ENCODE peak calls at places on chromosomes 7 and 10, in five cellular contexts. One of them, this sample, is unnamed. For H3K27me3, the result is how much of the 10 kb centered on the place peaks cover.

GRCh38 chr7:35261476-35262285 is 7.8 kb upstream of the TBX20 start:
- DNase-seq in left ventricle myocardium inferior: peak
- DNase-seq in transverse colon: no peak
- DNase-seq in Panc1: no peak
- DNase-seq in CD4-positive, alpha-beta memory T cell: no peak
- DNase-seq in this sample: no peak

GRCh38 chr7:152902870-152903860 is 143.6 kb downstream of the ACTR3B start:
- DNase-seq in Panc1: no peak
- DNase-seq in transverse colon: no peak
- DNase-seq in CD4-positive, alpha-beta memory T cell: no peak
- DNase-seq in left ventricle myocardium inferior: no peak
- DNase-seq in this sample: no peak

GRCh38 chr10:113273877-113274829 is 278.7 kb upstream of the HABP2 start:
- DNase-seq in left ventricle myocardium inferior: peak
- DNase-seq in CD4-positive, alpha-beta memory T cell: no peak
- DNase-seq in transverse colon: no peak
- DNase-seq in Panc1: no peak
- DNase-seq in this sample: no peak

GRCh38 chr10:106189254-106189653 is 975.3 kb downstream of the SORCS1 start:
- DNase-seq in left ventricle myocardium inferior: no peak
- DNase-seq in Panc1: peak
- DNase-seq in transverse colon: no peak
- DNase-seq in CD4-positive, alpha-beta memory T cell: peak
- DNase-seq in this sample: no peak

GRCh38 chr7:120502132-120502531 is 229.2 kb downstream of the KCND2 start:
- DNase-seq in left ventricle myocardium inferior: no peak
- DNase-seq in CD4-positive, alpha-beta memory T cell: no peak
- DNase-seq in Panc1: no peak
- DNase-seq in transverse colon: no peak
- DNase-seq in this sample: no peak

GRCh38 chr7:114085592-114086490 is 167.0 kb upstream of the PPP1R3A start:
- DNase-seq in transverse colon: peak
- DNase-seq in left ventricle myocardium inferior: peak
- DNase-seq in CD4-positive, alpha-beta memory T cell: peak
- DNase-seq in Panc1: no peak
- DNase-seq in this sample: peak

GRCh38 chr10:114967071-114967470 is 29.1 kb downstream of the TRUB1 start:
- DNase-seq in transverse colon: no peak
- DNase-seq in left ventricle myocardium inferior: no peak
- DNase-seq in CD4-positive, alpha-beta memory T cell: no peak
- DNase-seq in Panc1: no peak
- DNase-seq in this sample: no peak

GRCh38 chr7:141039366-141039765 is 24.6 kb upstream of the MRPS33 start:
- DNase-seq in CD4-positive, alpha-beta memory T cell: no peak
- DNase-seq in transverse colon: no peak
- DNase-seq in left ventricle myocardium inferior: no peak
- DNase-seq in Panc1: no peak
- DNase-seq in this sample: no peak

GRCh38 chr7:37369904-37370303 is 78.8 kb downstream of the ELMO1 start:
- DNase-seq in left ventricle myocardium inferior: peak
- DNase-seq in CD4-positive, alpha-beta memory T cell: no peak
- DNase-seq in Panc1: no peak
- DNase-seq in transverse colon: peak
- DNase-seq in this sample: no peak

GRCh38 chr10:49321021-49321420 is 22.1 kb downstream of the C10orf71 start:
- DNase-seq in left ventricle myocardium inferior: no peak
- DNase-seq in transverse colon: no peak
- DNase-seq in CD4-positive, alpha-beta memory T cell: no peak
- DNase-seq in Panc1: no peak
- DNase-seq in this sample: no peak

GRCh38 chr10:112217413-112218390 is 34.1 kb upstream of the GPAM start:
- DNase-seq in transverse colon: no peak
- DNase-seq in Panc1: no peak
- DNase-seq in CD4-positive, alpha-beta memory T cell: no peak
- DNase-seq in left ventricle myocardium inferior: no peak
- DNase-seq in this sample: no peak

GRCh38 chr7:29322023-29322712 is 127.6 kb downstream of the CHN2 start:
- DNase-seq in left ventricle myocardium inferior: no peak
- DNase-seq in Panc1: no peak
- DNase-seq in CD4-positive, alpha-beta memory T cell: no peak
- DNase-seq in transverse colon: no peak
- DNase-seq in this sample: no peak

GRCh38 chr7:87564290-87564963 is 36.3 kb downstream of the ABCB1 start:
- DNase-seq in Panc1: no peak
- DNase-seq in transverse colon: peak
- DNase-seq in CD4-positive, alpha-beta memory T cell: no peak
- DNase-seq in left ventricle myocardium inferior: no peak
- DNase-seq in this sample: no peak

GRCh38 chr7:116328161-116328560 is 117.8 kb downstream of the TES start:
- DNase-seq in Panc1: no peak
- DNase-seq in CD4-positive, alpha-beta memory T cell: no peak
- DNase-seq in left ventricle myocardium inferior: no peak
- DNase-seq in transverse colon: no peak
- DNase-seq in this sample: no peak

GRCh38 chr7:80774843-80775242 is 136.4 kb downstream of the CD36 start:
- DNase-seq in CD4-positive, alpha-beta memory T cell: no peak
- DNase-seq in Panc1: no peak
- DNase-seq in left ventricle myocardium inferior: no peak
- DNase-seq in transverse colon: no peak
- DNase-seq in this sample: no peak
- H3K27ac ChIP-seq in CD4-positive, alpha-beta memory T cell: no peak
- H3K27ac ChIP-seq in Panc1: peak
- H3K27ac ChIP-seq in left ventricle myocardium inferior: peak
- H3K27ac ChIP-seq in transverse colon: peak
- H3K27ac ChIP-seq in this sample: no peak

GRCh38 chr10:26446258-26446657 is 8.1 kb downstream of the APBB1IP start:
- DNase-seq in left ventricle myocardium inferior: no peak
- DNase-seq in CD4-positive, alpha-beta memory T cell: no peak
- DNase-seq in Panc1: no peak
- DNase-seq in transverse colon: no peak
- DNase-seq in this sample: no peak
- H3K4me3 ChIP-seq in left ventricle myocardium inferior: no peak
- H3K4me3 ChIP-seq in CD4-positive, alpha-beta memory T cell: no peak
- H3K4me3 ChIP-seq in Panc1: no peak
- H3K4me3 ChIP-seq in transverse colon: no peak
- H3K4me3 ChIP-seq in this sample: no peak

GRCh38 chr7:24517166-24517565 is 56.1 kb upstream of the PALS2 start:
- DNase-seq in CD4-positive, alpha-beta memory T cell: no peak
- DNase-seq in left ventricle myocardium inferior: no peak
- DNase-seq in transverse colon: no peak
- DNase-seq in Panc1: no peak
- DNase-seq in this sample: no peak

DNA sequence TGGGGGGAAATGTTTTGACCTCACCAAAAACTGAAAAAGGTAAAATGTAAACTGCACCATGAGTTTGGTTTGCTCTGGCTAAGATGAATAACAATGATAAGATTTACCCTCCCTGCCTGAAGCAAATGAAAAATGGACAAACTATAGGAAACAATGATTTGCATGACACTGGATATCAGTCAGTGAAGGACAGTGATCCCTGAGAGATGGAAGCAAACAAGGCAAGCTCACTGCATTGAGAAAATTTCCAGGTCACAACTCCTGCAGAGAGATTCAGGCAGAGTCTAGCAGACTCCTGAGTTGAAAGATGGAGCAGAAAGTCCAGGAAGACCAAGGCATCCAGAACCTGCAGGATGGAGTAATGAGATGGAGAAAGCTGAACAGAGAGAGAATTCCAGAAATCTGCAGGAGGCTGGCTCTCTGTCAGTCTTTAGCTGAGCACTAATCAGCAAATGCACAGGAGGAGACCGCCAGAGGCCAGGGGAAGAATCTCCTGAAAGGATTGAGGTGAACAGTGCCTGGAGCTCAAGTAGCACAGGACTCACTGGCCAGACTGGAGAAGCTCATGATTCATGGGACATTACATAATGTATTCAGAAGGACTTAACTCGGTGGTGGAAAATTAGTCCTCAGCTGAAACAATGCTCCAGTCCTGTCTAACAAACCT is 51.2 kb upstream of the PALS2 start:
- DNase-seq in left ventricle myocardium inferior: no peak
- DNase-seq in CD4-positive, alpha-beta memory T cell: no peak
- DNase-seq in transverse colon: no peak
- DNase-seq in Panc1: no peak
- DNase-seq in this sample: no peak
- H3K27me3 ChIP-seq in left ventricle myocardium inferior: under half
- H3K27me3 ChIP-seq in CD4-positive, alpha-beta memory T cell: under half
- H3K27me3 ChIP-seq in transverse colon: under half
- H3K27me3 ChIP-seq in Panc1: under half
- H3K27me3 ChIP-seq in this sample: under half

GRCh38 chr7:102279537-102280400 is 6.9 kb upstream of the SH2B2 start:
- DNase-seq in left ventricle myocardium inferior: peak
- DNase-seq in Panc1: peak
- DNase-seq in transverse colon: peak
- DNase-seq in CD4-positive, alpha-beta memory T cell: peak
- DNase-seq in this sample: peak
- H3K27ac ChIP-seq in left ventricle myocardium inferior: no peak
- H3K27ac ChIP-seq in Panc1: no peak
- H3K27ac ChIP-seq in transverse colon: no peak
- H3K27ac ChIP-seq in CD4-positive, alpha-beta memory T cell: no peak
- H3K27ac ChIP-seq in this sample: no peak

GRCh38 chr7:151839511-151839921 is 37.4 kb downstream of the PRKAG2 start:
- DNase-seq in CD4-positive, alpha-beta memory T cell: no peak
- DNase-seq in Panc1: no peak
- DNase-seq in left ventricle myocardium inferior: peak
- DNase-seq in transverse colon: no peak
- DNase-seq in this sample: no peak
- H3K4me3 ChIP-seq in CD4-positive, alpha-beta memory T cell: no peak
- H3K4me3 ChIP-seq in Panc1: no peak
- H3K4me3 ChIP-seq in left ventricle myocardium inferior: no peak
- H3K4me3 ChIP-seq in transverse colon: no peak
- H3K4me3 ChIP-seq in this sample: peak

GRCh38 chr10:6121144-6121543 is 32.3 kb downstream of the RBM17 start:
- DNase-seq in transverse colon: no peak
- DNase-seq in left ventricle myocardium inferior: no peak
- DNase-seq in Panc1: no peak
- DNase-seq in CD4-positive, alpha-beta memory T cell: no peak
- DNase-seq in this sample: no peak

GRCh38 chr10:6120691-6121090 is 31.9 kb downstream of the RBM17 start:
- DNase-seq in CD4-positive, alpha-beta memory T cell: no peak
- DNase-seq in transverse colon: no peak
- DNase-seq in left ventricle myocardium inferior: no peak
- DNase-seq in Panc1: no peak
- DNase-seq in this sample: no peak

GRCh38 chr10:6119962-6120361 is 31.1 kb downstream of the RBM17 start:
- DNase-seq in transverse colon: peak
- DNase-seq in left ventricle myocardium inferior: no peak
- DNase-seq in CD4-positive, alpha-beta memory T cell: no peak
- DNase-seq in Panc1: no peak
- DNase-seq in this sample: no peak

GRCh38 chr10:6117711-6118110 is 28.9 kb downstream of the RBM17 start:
- DNase-seq in CD4-positive, alpha-beta memory T cell: no peak
- DNase-seq in transverse colon: no peak
- DNase-seq in Panc1: no peak
- DNase-seq in left ventricle myocardium inferior: no peak
- DNase-seq in this sample: no peak

GRCh38 chr10:6119423-6119822 is 30.6 kb downstream of the RBM17 start:
- DNase-seq in transverse colon: no peak
- DNase-seq in CD4-positive, alpha-beta memory T cell: no peak
- DNase-seq in left ventricle myocardium inferior: no peak
- DNase-seq in Panc1: no peak
- DNase-seq in this sample: no peak
- H3K27me3 ChIP-seq in transverse colon: under half
- H3K27me3 ChIP-seq in CD4-positive, alpha-beta memory T cell: under half
- H3K27me3 ChIP-seq in left ventricle myocardium inferior: under half
- H3K27me3 ChIP-seq in Panc1: under half
- H3K27me3 ChIP-seq in this sample: under half

GRCh38 chr10:543862-544822 is 145.3 kb downstream of the DIP2C start:
- DNase-seq in transverse colon: no peak
- DNase-seq in Panc1: no peak
- DNase-seq in left ventricle myocardium inferior: no peak
- DNase-seq in CD4-positive, alpha-beta memory T cell: no peak
- DNase-seq in this sample: no peak

GRCh38 chr10:548212-548897 is 141.1 kb downstream of the DIP2C start:
- DNase-seq in transverse colon: no peak
- DNase-seq in Panc1: no peak
- DNase-seq in left ventricle myocardium inferior: no peak
- DNase-seq in CD4-positive, alpha-beta memory T cell: no peak
- DNase-seq in this sample: no peak

GRCh38 chr10:547591-548081 is 141.8 kb downstream of the DIP2C start:
- DNase-seq in left ventricle myocardium inferior: no peak
- DNase-seq in CD4-positive, alpha-beta memory T cell: no peak
- DNase-seq in transverse colon: no peak
- DNase-seq in Panc1: no peak
- DNase-seq in this sample: no peak

GRCh38 chr10:546971-547590 is 142.4 kb downstream of the DIP2C start:
- DNase-seq in Panc1: no peak
- DNase-seq in left ventricle myocardium inferior: no peak
- DNase-seq in CD4-positive, alpha-beta memory T cell: no peak
- DNase-seq in transverse colon: no peak
- DNase-seq in this sample: no peak

DNA sequence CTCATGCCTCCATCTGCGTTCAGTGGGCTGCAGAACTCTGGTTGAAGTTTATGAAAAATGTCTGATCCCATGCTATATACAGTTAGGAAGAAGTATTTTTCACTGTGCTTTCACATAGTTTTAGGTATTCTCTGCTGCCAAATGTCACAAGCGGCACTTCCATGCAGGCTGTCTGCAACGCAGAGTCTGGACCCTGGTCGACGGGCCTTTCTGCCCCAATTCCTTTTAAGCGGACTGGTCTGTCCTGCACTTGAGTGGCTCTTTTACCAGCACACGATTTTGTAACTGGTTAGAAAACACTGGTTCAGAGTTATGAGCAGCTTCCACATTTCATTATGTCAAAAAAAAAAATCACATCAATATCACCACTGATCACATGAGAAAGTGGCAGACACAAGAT is 143.0 kb downstream of the DIP2C start:
- DNase-seq in transverse colon: no peak
- DNase-seq in left ventricle myocardium inferior: no peak
- DNase-seq in CD4-positive, alpha-beta memory T cell: no peak
- DNase-seq in Panc1: no peak
- DNase-seq in this sample: no peak
- H3K27ac ChIP-seq in transverse colon: no peak
- H3K27ac ChIP-seq in left ventricle myocardium inferior: no peak
- H3K27ac ChIP-seq in CD4-positive, alpha-beta memory T cell: no peak
- H3K27ac ChIP-seq in Panc1: no peak
- H3K27ac ChIP-seq in this sample: no peak

GRCh38 chr7:84195295-84196006 is 862 bp upstream of the SEMA3A start:
- DNase-seq in left ventricle myocardium inferior: no peak
- DNase-seq in Panc1: no peak
- DNase-seq in transverse colon: no peak
- DNase-seq in CD4-positive, alpha-beta memory T cell: no peak
- DNase-seq in this sample: no peak
- H3K4me3 ChIP-seq in left ventricle myocardium inferior: peak
- H3K4me3 ChIP-seq in Panc1: peak
- H3K4me3 ChIP-seq in transverse colon: peak
- H3K4me3 ChIP-seq in CD4-positive, alpha-beta memory T cell: no peak
- H3K4me3 ChIP-seq in this sample: peak